ENCODE peak calls at places on chromosomes 1 and 21, in ten cellular contexts. U, D, O, I, C, X, T, Y, B and P are unnamed samples.
A peak's percentile ranks its signal among the peaks of the same experiment; 100 is the strongest.

GRCh38 chr1:177996957-177997356 is 27.1 kb upstream of the SEC16B start:
- DNase-seq in B (no peak), U (no peak), D (no peak), Y (no peak), O (no peak), X (no peak), T (no peak), I (no peak), C (no peak), P (no peak)

GRCh38 chr1:84944767-84945486 is 51.9 kb upstream of the LPAR3 start:
- DNase-seq in I (peak; percentile 73), D (peak; percentile 51), Y (peak; percentile 49), T (peak; percentile 41), C (peak; percentile 90), X (peak; percentile 93), U (peak; percentile 69), O (peak; percentile 74), B (peak; percentile 79), P (no peak)

GRCh38 chr1:32907435-32907834 is 6.2 kb upstream of the TMEM54 start:
- DNase-seq in T (no peak), X (peak; percentile 48), O (no peak), I (no peak), D (no peak), C (no peak), Y (no peak), U (no peak), B (no peak), P (no peak)

GRCh38 chr1:26961826-26962225 is 1.6 kb upstream of the KDF1 start:
- DNase-seq in B (peak; percentile 88), T (no peak), Y (no peak), D (no peak), U (no peak), I (no peak), X (peak; percentile 98), C (no peak), O (peak; percentile 78), P (peak; percentile 60)

GRCh38 chr21:45421071-45421845 is 16.3 kb downstream of the COL18A1 start:
- DNase-seq in I (no peak), T (peak; percentile 20), U (no peak), B (peak; percentile 62), D (no peak), O (peak; percentile 48), C (no peak), X (no peak), Y (no peak), P (no peak)

GRCh38 chr1:167627865-167628641 is 2.0 kb upstream of the RCSD1 start:
- DNase-seq in C (no peak), D (peak; percentile 57), X (no peak), O (no peak), T (no peak), Y (no peak), B (peak; percentile 57), U (peak; percentile 70), I (peak; percentile 87), P (no peak)

GRCh38 chr1:226051356-226051755 is 11.2 kb upstream of the H3-3A start:
- DNase-seq in X (no peak), T (no peak), U (no peak), Y (no peak), B (no peak), D (no peak), C (no peak), O (peak; percentile 55), I (no peak), P (no peak)

GRCh38 chr1:33330376-33330890 is 9.5 kb upstream of the A3GALT2 start:
- DNase-seq in D (no peak), C (no peak), U (no peak), T (no peak), X (no peak), Y (no peak), B (no peak), I (no peak), O (no peak), P (no peak)

GRCh38 chr21:14114251-14114650 is 96.5 kb downstream of the LIPI start:
- DNase-seq in I (no peak), X (no peak), D (no peak), U (no peak), C (no peak), O (peak; percentile 8), B (peak; percentile 47), T (no peak), Y (no peak), P (peak; percentile 43)

GRCh38 chr1:115764541-115764940 is 4.0 kb downstream of the CASQ2 start:
- DNase-seq in U (no peak), D (no peak), X (peak; percentile 18), Y (no peak), T (no peak), O (peak; percentile 26), B (peak; percentile 70), I (no peak), C (peak; percentile 34), P (no peak)

GRCh38 chr1:236829085-236829484 is 34.0 kb downstream of the MTR start:
- DNase-seq in I (no peak), O (no peak), X (no peak), U (no peak), Y (no peak), C (no peak), D (no peak), B (no peak), T (no peak), P (no peak)

GRCh38 chr21:44540741-44541288 is 820 bp upstream of the KRTAP10-1 start:
- DNase-seq in I (no peak), D (no peak), X (no peak), T (no peak), C (no peak), B (no peak), O (no peak), U (no peak), Y (no peak), P (no peak)

GRCh38 chr21:17427831-17428483 is 84.9 kb upstream of the CXADR start:
- DNase-seq in I (no peak), O (no peak), D (no peak), X (no peak), Y (no peak), U (no peak), C (no peak), B (no peak), T (no peak), P (no peak)

GRCh38 chr1:28161770-28162550 is 14.5 kb downstream of the PTAFR start:
- DNase-seq in T (no peak), X (no peak), C (no peak), D (no peak), I (no peak), Y (no peak), O (no peak), B (no peak), U (no peak), P (no peak)
- H3K27ac ChIP-seq in T (no peak overlapping the region), X (no peak overlapping the region), C (no peak overlapping the region), D (no peak overlapping the region), I (no peak overlapping the region), Y (no peak overlapping the region), O (no peak overlapping the region), B (no peak overlapping the region), U (no peak overlapping the region), P (peak overlapping the region; percentile 91)

GRCh38 chr1:20126806-20127440 is 7.6 kb upstream of the PLA2G2D start:
- DNase-seq in C (no peak), U (no peak), I (no peak), T (no peak), X (no peak), O (no peak), B (no peak), Y (no peak), D (no peak), P (no peak)

GRCh38 chr1:20125091-20125490 is 5.8 kb upstream of the PLA2G2D start:
- DNase-seq in D (no peak), O (no peak), X (no peak), Y (no peak), C (no peak), I (no peak), U (no peak), B (no peak), T (no peak), P (no peak)

GRCh38 chr1:20123696-20124450 is 4.5 kb upstream of the PLA2G2D start:
- DNase-seq in U (no peak), Y (no peak), O (no peak), T (no peak), B (no peak), C (no peak), D (no peak), X (no peak), I (no peak), P (no peak)

GRCh38 chr1:20126041-20126805 is 6.9 kb upstream of the PLA2G2D start:
- DNase-seq in Y (no peak), D (no peak), X (no peak), B (no peak), I (no peak), C (no peak), T (no peak), U (no peak), O (no peak), P (no peak)

GRCh38 chr1:20124451-20125057 is 5.2 kb upstream of the PLA2G2D start:
- DNase-seq in U (no peak), O (peak; percentile 94), I (no peak), X (peak; percentile 65), T (no peak), D (no peak), C (peak; percentile 57), B (peak; percentile 80), Y (peak; percentile 35), P (peak; percentile 50)
- H3K27ac ChIP-seq in U (no peak overlapping the region), O (no peak overlapping the region), I (no peak overlapping the region), X (no peak overlapping the region), T (no peak overlapping the region), D (no peak overlapping the region), C (no peak overlapping the region), B (no peak overlapping the region), Y (no peak overlapping the region), P (no peak overlapping the region)

DNA sequence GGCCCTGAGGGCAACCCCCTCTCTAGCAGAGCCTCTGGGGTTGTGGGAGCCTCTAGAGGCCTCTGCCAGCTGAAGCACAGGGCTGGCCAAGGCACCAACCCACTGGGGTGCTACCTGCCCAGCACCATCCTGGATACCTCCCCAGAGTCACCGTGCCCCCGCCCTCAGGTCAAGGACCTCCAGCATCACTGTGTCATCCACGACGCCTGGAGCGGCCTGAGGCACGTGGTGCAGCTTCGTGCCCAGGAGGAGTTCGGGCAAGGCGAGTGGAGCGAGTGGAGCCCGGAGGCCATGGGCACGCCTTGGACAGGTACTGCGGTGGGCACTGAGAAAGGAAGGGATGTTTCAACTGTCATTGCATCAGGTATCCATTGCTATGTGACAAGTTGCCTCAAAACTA is 30.7 kb downstream of the IL6R start:
- DNase-seq in B (no peak), O (no peak), I (no peak), X (no peak), T (no peak), C (no peak), D (no peak), U (no peak), Y (no peak), P (no peak)
- H3K27ac ChIP-seq in B (no peak overlapping the region), O (peak overlapping the region; percentile 63), I (no peak overlapping the region), X (no peak overlapping the region), T (no peak overlapping the region), C (no peak overlapping the region), D (no peak overlapping the region), U (no peak overlapping the region), Y (peak overlapping the region; percentile 95), P (no peak overlapping the region)

DNA sequence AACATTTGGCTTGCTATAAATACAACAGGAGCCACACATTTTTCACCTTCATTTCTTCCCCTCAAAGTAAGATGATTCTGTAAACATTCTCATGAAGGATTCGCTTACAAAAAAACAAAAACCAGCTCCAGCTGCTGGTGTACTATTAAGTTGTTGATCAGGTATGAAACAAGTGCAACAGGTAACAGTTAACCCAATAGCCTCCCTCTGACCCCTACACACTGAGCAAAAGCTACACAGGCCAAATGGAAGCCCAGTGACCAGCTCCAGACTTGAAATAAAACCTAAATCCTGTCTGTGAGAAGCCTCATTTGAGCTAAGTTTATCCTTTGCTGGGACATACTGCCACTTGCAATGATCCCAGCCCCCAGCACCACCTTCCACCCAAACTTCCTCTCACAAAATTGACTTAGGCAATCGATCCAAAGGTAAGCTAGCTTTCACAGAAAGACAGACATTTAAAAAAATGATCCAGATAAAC is 991 bp downstream of the TIAM1 start:
- DNase-seq in T (no peak), X (no peak), D (no peak), U (no peak), Y (no peak), I (no peak), C (no peak), B (peak; percentile 43), O (no peak), P (no peak)
- H3K27ac ChIP-seq in T (no peak overlapping the region), X (no peak overlapping the region), D (no peak overlapping the region), U (no peak overlapping the region), Y (no peak overlapping the region), I (no peak overlapping the region), C (no peak overlapping the region), B (peak overlapping the region; percentile 89), O (no peak overlapping the region), P (peak overlapping the region; percentile 71)